ENCODE peak calls at places on chromosomes 3 and 15, in nine cellular contexts. One of them, this sample, is unnamed. For H3K4me1, the result is how much of the 10 kb centered on the place peaks cover.

GRCh38 chr3:167030059-167030458 is 350.0 kb downstream of the ZBBX start:
- DNase-seq in thoracic aorta: no peak
- DNase-seq in SJSA1: no peak
- DNase-seq in spleen: no peak
- DNase-seq in uterus: no peak
- DNase-seq in HepG2: no peak
- DNase-seq in IMR-90: no peak
- DNase-seq in ovary: no peak
- DNase-seq in left ventricle myocardium inferior: no peak
- DNase-seq in this sample: no peak

GRCh38 chr3:71444028-71444860 is 139.3 kb downstream of the FOXP1 start:
- DNase-seq in HepG2: no peak
- DNase-seq in uterus: no peak
- DNase-seq in thoracic aorta: no peak
- DNase-seq in left ventricle myocardium inferior: no peak
- DNase-seq in IMR-90: peak
- DNase-seq in SJSA1: peak
- DNase-seq in ovary: no peak
- DNase-seq in spleen: peak
- DNase-seq in this sample: peak

GRCh38 chr15:100731259-100732156 is 129.1 kb downstream of the ASB7 start:
- DNase-seq in ovary: no peak
- DNase-seq in HepG2: no peak
- DNase-seq in thoracic aorta: no peak
- DNase-seq in IMR-90: peak
- DNase-seq in SJSA1: no peak
- DNase-seq in left ventricle myocardium inferior: no peak
- DNase-seq in uterus: no peak
- DNase-seq in spleen: no peak
- DNase-seq in this sample: no peak

GRCh38 chr3:78506581-78507195 is 1261.1 kb downstream of the ROBO1 start:
- DNase-seq in HepG2: no peak
- DNase-seq in uterus: no peak
- DNase-seq in ovary: no peak
- DNase-seq in left ventricle myocardium inferior: no peak
- DNase-seq in spleen: no peak
- DNase-seq in IMR-90: no peak
- DNase-seq in thoracic aorta: no peak
- DNase-seq in SJSA1: peak
- DNase-seq in this sample: no peak

GRCh38 chr3:63349583-63350177 is 71.6 kb downstream of the SYNPR start:
- DNase-seq in SJSA1: peak
- DNase-seq in spleen: no peak
- DNase-seq in left ventricle myocardium inferior: no peak
- DNase-seq in thoracic aorta: no peak
- DNase-seq in ovary: peak
- DNase-seq in HepG2: peak
- DNase-seq in IMR-90: peak
- DNase-seq in uterus: peak
- DNase-seq in this sample: no peak

GRCh38 chr3:119362010-119362409 is 67.8 kb downstream of the ARHGAP31 start:
- DNase-seq in IMR-90: no peak
- DNase-seq in uterus: no peak
- DNase-seq in left ventricle myocardium inferior: no peak
- DNase-seq in SJSA1: no peak
- DNase-seq in HepG2: no peak
- DNase-seq in thoracic aorta: no peak
- DNase-seq in spleen: no peak
- DNase-seq in ovary: no peak
- DNase-seq in this sample: no peak

GRCh38 chr3:58691997-58692396 is 25.4 kb upstream of the FAM3D start:
- DNase-seq in IMR-90: peak
- DNase-seq in thoracic aorta: no peak
- DNase-seq in SJSA1: no peak
- DNase-seq in left ventricle myocardium inferior: no peak
- DNase-seq in uterus: no peak
- DNase-seq in HepG2: no peak
- DNase-seq in spleen: no peak
- DNase-seq in ovary: no peak
- DNase-seq in this sample: no peak

GRCh38 chr15:40911139-40911538 is 16.9 kb downstream of the VPS18 start:
- DNase-seq in uterus: no peak
- DNase-seq in IMR-90: no peak
- DNase-seq in ovary: no peak
- DNase-seq in SJSA1: no peak
- DNase-seq in thoracic aorta: no peak
- DNase-seq in spleen: no peak
- DNase-seq in left ventricle myocardium inferior: no peak
- DNase-seq in HepG2: no peak
- DNase-seq in this sample: no peak

GRCh38 chr3:133592843-133593242 is 19.4 kb downstream of the CDV3 start:
- DNase-seq in uterus: no peak
- DNase-seq in HepG2: no peak
- DNase-seq in SJSA1: no peak
- DNase-seq in IMR-90: no peak
- DNase-seq in spleen: no peak
- DNase-seq in thoracic aorta: no peak
- DNase-seq in left ventricle myocardium inferior: no peak
- DNase-seq in ovary: no peak
- DNase-seq in this sample: no peak

GRCh38 chr3:115494826-115495225 is 128.5 kb upstream of the GAP43 start:
- DNase-seq in left ventricle myocardium inferior: no peak
- DNase-seq in spleen: no peak
- DNase-seq in ovary: no peak
- DNase-seq in SJSA1: no peak
- DNase-seq in thoracic aorta: no peak
- DNase-seq in HepG2: no peak
- DNase-seq in uterus: no peak
- DNase-seq in IMR-90: no peak
- DNase-seq in this sample: no peak

GRCh38 chr15:35374661-35375060 is 171.3 kb downstream of the DPH6 start:
- DNase-seq in ovary: no peak
- DNase-seq in spleen: no peak
- DNase-seq in IMR-90: no peak
- DNase-seq in uterus: no peak
- DNase-seq in SJSA1: no peak
- DNase-seq in thoracic aorta: no peak
- DNase-seq in HepG2: no peak
- DNase-seq in left ventricle myocardium inferior: no peak
- DNase-seq in this sample: no peak

GRCh38 chr15:66269326-66270090 is 16.0 kb upstream of the MEGF11 start:
- DNase-seq in spleen: no peak
- DNase-seq in ovary: no peak
- DNase-seq in uterus: no peak
- DNase-seq in left ventricle myocardium inferior: no peak
- DNase-seq in SJSA1: no peak
- DNase-seq in HepG2: no peak
- DNase-seq in thoracic aorta: no peak
- DNase-seq in IMR-90: peak
- DNase-seq in this sample: no peak

DNA sequence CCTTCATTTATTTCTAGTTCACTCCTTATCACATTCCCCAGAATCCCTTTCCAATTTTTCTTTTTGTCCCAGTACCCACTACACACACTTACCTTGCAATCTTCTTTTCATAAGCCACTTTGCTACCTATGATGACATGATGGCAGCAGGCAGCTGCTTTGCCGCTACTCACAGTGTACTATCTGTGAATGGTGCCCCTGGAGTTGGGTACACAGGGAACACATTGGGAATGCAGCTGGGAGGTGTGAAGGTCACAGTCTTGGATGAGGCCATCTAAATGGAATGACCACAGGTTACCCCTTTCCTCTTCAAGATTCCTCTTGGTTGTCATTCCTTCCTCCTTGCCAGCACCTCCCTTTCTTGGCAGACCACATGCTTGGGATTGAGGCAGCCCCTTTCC is 20.8 kb upstream of the TNIK start:
- DNase-seq in uterus: no peak
- DNase-seq in SJSA1: no peak
- DNase-seq in HepG2: no peak
- DNase-seq in left ventricle myocardium inferior: no peak
- DNase-seq in thoracic aorta: no peak
- DNase-seq in spleen: no peak
- DNase-seq in ovary: no peak
- DNase-seq in IMR-90: no peak
- DNase-seq in this sample: no peak
- H3K4me1 ChIP-seq in uterus: under half
- H3K4me1 ChIP-seq in SJSA1: under half
- H3K4me1 ChIP-seq in HepG2: under half
- H3K4me1 ChIP-seq in left ventricle myocardium inferior: under half
- H3K4me1 ChIP-seq in thoracic aorta: under half
- H3K4me1 ChIP-seq in spleen: under half
- H3K4me1 ChIP-seq in ovary: under half
- H3K4me1 ChIP-seq in IMR-90: under half
- H3K4me1 ChIP-seq in this sample: under half

DNA sequence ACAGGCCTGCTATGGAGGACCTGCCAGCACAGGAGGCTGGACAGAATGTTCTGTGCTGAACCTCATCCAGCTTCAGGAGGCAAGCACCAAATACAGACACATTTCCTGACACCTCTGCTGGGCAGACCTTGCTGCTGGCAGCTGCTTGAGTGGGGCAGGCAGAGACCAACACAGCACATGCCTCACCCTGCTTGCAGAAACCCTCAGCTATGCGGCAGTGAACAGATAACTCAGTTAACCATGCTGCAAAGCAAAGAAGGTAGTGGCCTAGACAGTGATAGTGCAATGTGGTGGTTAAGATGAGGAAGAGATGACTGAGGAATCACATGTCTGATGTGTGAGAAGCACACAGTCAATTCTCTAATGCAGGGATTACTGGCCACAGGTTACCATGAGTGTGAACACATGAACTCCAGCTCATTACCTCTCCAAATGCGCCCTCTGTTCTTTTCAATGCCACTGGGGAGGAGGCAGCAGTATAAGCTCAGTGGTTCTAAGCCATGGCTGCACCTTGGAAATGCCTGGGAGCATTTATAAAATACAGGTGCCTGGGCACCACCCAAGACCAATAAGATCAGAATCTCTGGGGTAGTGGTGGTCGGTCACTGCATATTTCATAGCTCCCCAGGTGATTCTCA is 68.2 kb upstream of the SCN5A start:
- DNase-seq in ovary: no peak
- DNase-seq in left ventricle myocardium inferior: peak
- DNase-seq in uterus: no peak
- DNase-seq in spleen: no peak
- DNase-seq in HepG2: no peak
- DNase-seq in thoracic aorta: no peak
- DNase-seq in SJSA1: no peak
- DNase-seq in IMR-90: no peak
- DNase-seq in this sample: no peak
- H3K27ac ChIP-seq in ovary: no peak
- H3K27ac ChIP-seq in left ventricle myocardium inferior: peak
- H3K27ac ChIP-seq in uterus: no peak
- H3K27ac ChIP-seq in spleen: no peak
- H3K27ac ChIP-seq in HepG2: no peak
- H3K27ac ChIP-seq in thoracic aorta: no peak
- H3K27ac ChIP-seq in SJSA1: no peak
- H3K27ac ChIP-seq in IMR-90: no peak
- H3K27ac ChIP-seq in this sample: no peak

DNA sequence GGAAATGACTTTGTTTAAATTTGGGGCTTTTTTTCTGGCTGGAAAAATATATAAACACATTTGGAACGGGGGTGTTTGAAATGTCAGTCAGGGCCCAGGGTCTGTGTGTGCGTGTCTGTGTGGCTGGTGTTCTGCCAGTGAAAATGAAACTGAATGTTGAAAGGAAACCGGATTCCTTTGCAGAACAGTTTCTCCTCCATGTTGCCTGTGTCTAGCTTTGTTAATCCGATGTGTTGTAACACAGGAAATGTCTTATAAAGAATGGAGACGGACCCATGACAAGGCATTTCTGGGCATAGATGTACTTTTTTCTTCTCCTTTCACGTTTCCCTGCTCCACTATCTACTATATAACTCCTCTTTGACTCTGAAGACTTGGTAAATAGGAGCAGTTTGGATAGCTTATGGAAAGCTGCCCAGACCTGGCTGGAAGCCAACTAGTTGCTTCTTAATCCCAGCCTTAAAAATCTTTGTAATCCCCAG is 2.8 kb downstream of the SQOR start:
- DNase-seq in SJSA1: peak
- DNase-seq in thoracic aorta: no peak
- DNase-seq in uterus: peak
- DNase-seq in HepG2: peak
- DNase-seq in left ventricle myocardium inferior: peak
- DNase-seq in IMR-90: peak
- DNase-seq in ovary: peak
- DNase-seq in spleen: no peak
- DNase-seq in this sample: no peak
- H3K4me3 ChIP-seq in SJSA1: no peak
- H3K4me3 ChIP-seq in thoracic aorta: peak
- H3K4me3 ChIP-seq in uterus: no peak
- H3K4me3 ChIP-seq in HepG2: peak
- H3K4me3 ChIP-seq in left ventricle myocardium inferior: peak
- H3K4me3 ChIP-seq in IMR-90: peak
- H3K4me3 ChIP-seq in ovary: peak
- H3K4me3 ChIP-seq in spleen: no peak
- H3K4me3 ChIP-seq in this sample: peak

GRCh38 chr3:12630292-12630691 is 33.6 kb downstream of the RAF1 start:
- DNase-seq in HepG2: no peak
- DNase-seq in thoracic aorta: no peak
- DNase-seq in ovary: no peak
- DNase-seq in left ventricle myocardium inferior: no peak
- DNase-seq in SJSA1: no peak
- DNase-seq in IMR-90: no peak
- DNase-seq in spleen: no peak
- DNase-seq in uterus: no peak
- DNase-seq in this sample: no peak

GRCh38 chr3:12627371-12627770 is 36.5 kb downstream of the RAF1 start:
- DNase-seq in HepG2: no peak
- DNase-seq in SJSA1: no peak
- DNase-seq in left ventricle myocardium inferior: no peak
- DNase-seq in spleen: no peak
- DNase-seq in IMR-90: no peak
- DNase-seq in ovary: no peak
- DNase-seq in thoracic aorta: no peak
- DNase-seq in uterus: no peak
- DNase-seq in this sample: no peak

GRCh38 chr3:12632523-12632922 is 31.4 kb downstream of the RAF1 start:
- DNase-seq in spleen: no peak
- DNase-seq in ovary: no peak
- DNase-seq in thoracic aorta: no peak
- DNase-seq in IMR-90: no peak
- DNase-seq in HepG2: no peak
- DNase-seq in SJSA1: no peak
- DNase-seq in left ventricle myocardium inferior: no peak
- DNase-seq in uterus: no peak
- DNase-seq in this sample: no peak

GRCh38 chr3:12629560-12629959 is 34.4 kb downstream of the RAF1 start:
- DNase-seq in thoracic aorta: no peak
- DNase-seq in left ventricle myocardium inferior: peak
- DNase-seq in IMR-90: peak
- DNase-seq in HepG2: no peak
- DNase-seq in SJSA1: peak
- DNase-seq in spleen: no peak
- DNase-seq in uterus: no peak
- DNase-seq in ovary: no peak
- DNase-seq in this sample: no peak

DNA sequence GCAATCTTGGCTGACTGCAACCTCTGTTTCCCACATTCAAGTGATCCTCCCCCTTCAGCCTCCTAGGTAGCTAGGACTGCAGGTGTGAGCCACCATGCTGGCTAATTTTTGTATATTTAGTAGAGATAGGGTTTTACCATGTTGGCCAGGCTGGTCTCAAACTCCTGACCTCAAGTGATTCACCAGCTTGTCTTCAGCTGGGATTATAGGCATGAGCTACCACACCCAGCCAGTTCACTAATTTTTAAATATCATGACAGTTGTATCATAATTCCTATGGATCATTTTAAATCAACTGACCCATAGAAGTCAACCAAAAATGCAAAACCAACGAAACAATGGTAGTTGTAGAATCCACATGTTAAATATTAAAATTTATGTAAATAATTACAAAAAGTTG is 35.1 kb downstream of the RAF1 start:
- DNase-seq in uterus: no peak
- DNase-seq in HepG2: no peak
- DNase-seq in spleen: no peak
- DNase-seq in ovary: no peak
- DNase-seq in SJSA1: no peak
- DNase-seq in left ventricle myocardium inferior: no peak
- DNase-seq in IMR-90: no peak
- DNase-seq in thoracic aorta: no peak
- DNase-seq in this sample: no peak
- H3K4me1 ChIP-seq in uterus: under half
- H3K4me1 ChIP-seq in HepG2: under half
- H3K4me1 ChIP-seq in spleen: half or more
- H3K4me1 ChIP-seq in ovary: under half
- H3K4me1 ChIP-seq in SJSA1: under half
- H3K4me1 ChIP-seq in left ventricle myocardium inferior: half or more
- H3K4me1 ChIP-seq in IMR-90: under half
- H3K4me1 ChIP-seq in thoracic aorta: half or more
- H3K4me1 ChIP-seq in this sample: half or more

This sample was measured in upper lobe of right lung.